ENCODE peak calls at places on chromosome 15, in eight cellular contexts. One of them, this sample, is unnamed.

GRCh38 chr15:29294732-29295131 is 25.1 kb upstream of the NSMCE3 start:
- DNase-seq in CD8-positive, alpha-beta T cell: no peak
- DNase-seq in B cell: no peak
- DNase-seq in AG09319: no peak
- DNase-seq in GM13977: no peak
- DNase-seq in tibial artery: no peak
- DNase-seq in GM23338: no peak
- DNase-seq in heart right ventricle: no peak
- DNase-seq in this sample: no peak

GRCh38 chr15:31401282-31401681 is 74.6 kb downstream of the KLF13 start:
- DNase-seq in B cell: no peak
- DNase-seq in CD8-positive, alpha-beta T cell: no peak
- DNase-seq in GM13977: no peak
- DNase-seq in GM23338: no peak
- DNase-seq in heart right ventricle: no peak
- DNase-seq in tibial artery: no peak
- DNase-seq in AG09319: no peak
- DNase-seq in this sample: no peak

GRCh38 chr15:95501865-95502264 is 828.6 kb upstream of the NR2F2 start:
- DNase-seq in GM13977: no peak
- DNase-seq in B cell: no peak
- DNase-seq in AG09319: no peak
- DNase-seq in CD8-positive, alpha-beta T cell: no peak
- DNase-seq in heart right ventricle: no peak
- DNase-seq in GM23338: no peak
- DNase-seq in tibial artery: no peak
- DNase-seq in this sample: no peak

GRCh38 chr15:84598250-84598649 is 2.6 kb upstream of the ZSCAN2 start:
- DNase-seq in AG09319: no peak
- DNase-seq in GM23338: peak
- DNase-seq in heart right ventricle: no peak
- DNase-seq in CD8-positive, alpha-beta T cell: peak
- DNase-seq in B cell: peak
- DNase-seq in tibial artery: no peak
- DNase-seq in GM13977: peak
- DNase-seq in this sample: no peak

GRCh38 chr15:69848551-69849231 is 249.0 kb downstream of the TLE3 start:
- DNase-seq in B cell: no peak
- DNase-seq in GM23338: no peak
- DNase-seq in heart right ventricle: no peak
- DNase-seq in tibial artery: no peak
- DNase-seq in AG09319: no peak
- DNase-seq in GM13977: no peak
- DNase-seq in CD8-positive, alpha-beta T cell: no peak
- DNase-seq in this sample: no peak

GRCh38 chr15:50576156-50576555 is 29.7 kb upstream of the USP50 start:
- DNase-seq in B cell: no peak
- DNase-seq in tibial artery: no peak
- DNase-seq in GM13977: no peak
- DNase-seq in AG09319: no peak
- DNase-seq in heart right ventricle: no peak
- DNase-seq in CD8-positive, alpha-beta T cell: no peak
- DNase-seq in GM23338: no peak
- DNase-seq in this sample: no peak

GRCh38 chr15:89677381-89677780 is 1.8 kb downstream of the PLIN1 start:
- DNase-seq in GM23338: no peak
- DNase-seq in tibial artery: no peak
- DNase-seq in heart right ventricle: no peak
- DNase-seq in AG09319: no peak
- DNase-seq in B cell: no peak
- DNase-seq in GM13977: no peak
- DNase-seq in CD8-positive, alpha-beta T cell: no peak
- DNase-seq in this sample: no peak

GRCh38 chr15:79828447-79828846 is 68.4 kb downstream of the MTHFS start:
- DNase-seq in B cell: no peak
- DNase-seq in tibial artery: no peak
- DNase-seq in AG09319: no peak
- DNase-seq in GM13977: no peak
- DNase-seq in heart right ventricle: no peak
- DNase-seq in CD8-positive, alpha-beta T cell: no peak
- DNase-seq in GM23338: no peak
- DNase-seq in this sample: no peak

GRCh38 chr15:36110659-36110993 is 468.8 kb upstream of the CDIN1 start:
- DNase-seq in AG09319: no peak
- DNase-seq in GM13977: no peak
- DNase-seq in B cell: no peak
- DNase-seq in heart right ventricle: no peak
- DNase-seq in GM23338: no peak
- DNase-seq in CD8-positive, alpha-beta T cell: no peak
- DNase-seq in tibial artery: no peak
- DNase-seq in this sample: no peak

GRCh38 chr15:71275098-71275497 is 159.8 kb downstream of the THSD4 start:
- DNase-seq in CD8-positive, alpha-beta T cell: no peak
- DNase-seq in B cell: no peak
- DNase-seq in tibial artery: no peak
- DNase-seq in heart right ventricle: no peak
- DNase-seq in GM13977: no peak
- DNase-seq in GM23338: no peak
- DNase-seq in AG09319: peak
- DNase-seq in this sample: no peak

GRCh38 chr15:45105586-45105985 is 8.4 kb downstream of the DUOX2 start:
- DNase-seq in heart right ventricle: no peak
- DNase-seq in AG09319: no peak
- DNase-seq in B cell: no peak
- DNase-seq in GM13977: no peak
- DNase-seq in tibial artery: no peak
- DNase-seq in CD8-positive, alpha-beta T cell: no peak
- DNase-seq in GM23338: no peak
- DNase-seq in this sample: no peak

GRCh38 chr15:39585394-39585841 is 4.5 kb downstream of the THBS1 start:
- DNase-seq in GM23338: no peak
- DNase-seq in tibial artery: no peak
- DNase-seq in GM13977: no peak
- DNase-seq in heart right ventricle: no peak
- DNase-seq in AG09319: peak
- DNase-seq in B cell: no peak
- DNase-seq in CD8-positive, alpha-beta T cell: no peak
- DNase-seq in this sample: no peak

GRCh38 chr15:80620141-80620540 is 75.0 kb upstream of the ABHD17C start:
- DNase-seq in GM23338: no peak
- DNase-seq in heart right ventricle: no peak
- DNase-seq in B cell: no peak
- DNase-seq in GM13977: no peak
- DNase-seq in CD8-positive, alpha-beta T cell: no peak
- DNase-seq in tibial artery: no peak
- DNase-seq in AG09319: no peak
- DNase-seq in this sample: no peak

GRCh38 chr15:44010114-44010513 is 183.3 kb downstream of the WDR76 start:
- DNase-seq in GM13977: no peak
- DNase-seq in AG09319: peak
- DNase-seq in B cell: no peak
- DNase-seq in heart right ventricle: no peak
- DNase-seq in tibial artery: no peak
- DNase-seq in GM23338: no peak
- DNase-seq in CD8-positive, alpha-beta T cell: no peak
- DNase-seq in this sample: no peak

GRCh38 chr15:68416158-68416535 is 15.8 kb downstream of the ITGA11 start:
- DNase-seq in GM23338: no peak
- DNase-seq in CD8-positive, alpha-beta T cell: no peak
- DNase-seq in GM13977: no peak
- DNase-seq in AG09319: no peak
- DNase-seq in B cell: no peak
- DNase-seq in heart right ventricle: peak
- DNase-seq in tibial artery: peak
- DNase-seq in this sample: no peak

GRCh38 chr15:70466895-70467529 is 296.3 kb downstream of the UACA start:
- DNase-seq in GM23338: peak
- DNase-seq in GM13977: no peak
- DNase-seq in AG09319: no peak
- DNase-seq in B cell: peak
- DNase-seq in heart right ventricle: peak
- DNase-seq in CD8-positive, alpha-beta T cell: peak
- DNase-seq in tibial artery: peak
- DNase-seq in this sample: no peak

GRCh38 chr15:80709542-80709941 is 14.4 kb downstream of the ABHD17C start:
- DNase-seq in AG09319: no peak
- DNase-seq in CD8-positive, alpha-beta T cell: no peak
- DNase-seq in GM23338: no peak
- DNase-seq in B cell: no peak
- DNase-seq in GM13977: no peak
- DNase-seq in tibial artery: no peak
- DNase-seq in heart right ventricle: no peak
- DNase-seq in this sample: no peak

DNA sequence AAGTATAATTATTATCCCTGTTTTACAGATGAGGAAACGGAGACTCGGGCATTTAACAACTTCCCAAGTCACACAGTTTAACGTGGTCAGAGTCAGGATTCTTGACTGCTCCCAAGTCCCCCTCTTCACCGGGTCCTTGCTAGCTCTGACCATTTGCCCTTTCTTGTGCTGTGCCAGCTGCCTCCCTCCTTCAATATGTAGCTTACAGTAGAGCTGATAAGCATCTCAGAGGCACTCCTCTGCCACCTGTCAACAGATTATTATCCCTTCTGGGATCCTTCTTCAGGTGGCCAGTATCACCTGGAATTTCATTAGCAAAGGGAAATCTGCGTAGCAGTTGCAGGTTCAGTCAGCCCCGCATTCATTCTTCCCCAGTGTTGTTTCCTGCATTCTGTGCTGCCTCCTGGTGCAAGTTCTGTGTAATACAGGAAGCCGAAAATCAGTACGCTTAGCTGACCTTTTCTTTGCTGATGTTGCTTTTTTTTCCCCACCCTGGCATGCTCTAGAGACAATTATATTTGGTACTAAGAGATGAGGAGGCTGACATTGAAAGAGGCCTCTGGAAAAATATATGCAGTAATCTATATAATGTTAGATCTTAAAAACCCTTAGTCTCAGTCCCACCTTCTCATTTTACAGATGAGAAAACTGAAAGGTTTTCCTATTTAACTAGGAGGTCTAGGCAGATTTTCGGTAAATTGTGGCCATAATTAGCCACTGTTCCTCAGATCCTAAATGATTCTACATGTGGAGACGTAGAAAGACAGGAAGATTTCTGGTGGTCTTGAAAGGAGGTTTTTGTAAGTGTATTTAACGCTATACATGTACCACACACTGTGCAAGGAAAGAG is 24.8 kb downstream of the TMOD2 start:
- DNase-seq in heart right ventricle: peak
- DNase-seq in B cell: peak
- DNase-seq in AG09319: no peak
- DNase-seq in tibial artery: no peak
- DNase-seq in GM13977: peak
- DNase-seq in GM23338: peak
- DNase-seq in CD8-positive, alpha-beta T cell: peak
- DNase-seq in this sample: peak
- TF ChIP-seq CTCF in heart right ventricle: peak
- TF ChIP-seq CTCF in B cell: peak
- TF ChIP-seq CTCF in AG09319: peak
- TF ChIP-seq CTCF in tibial artery: peak
- TF ChIP-seq CTCF in GM13977: peak
- TF ChIP-seq CTCF in GM23338: peak
- TF ChIP-seq CTCF in CD8-positive, alpha-beta T cell: peak
- TF ChIP-seq CTCF in this sample: peak

DNA sequence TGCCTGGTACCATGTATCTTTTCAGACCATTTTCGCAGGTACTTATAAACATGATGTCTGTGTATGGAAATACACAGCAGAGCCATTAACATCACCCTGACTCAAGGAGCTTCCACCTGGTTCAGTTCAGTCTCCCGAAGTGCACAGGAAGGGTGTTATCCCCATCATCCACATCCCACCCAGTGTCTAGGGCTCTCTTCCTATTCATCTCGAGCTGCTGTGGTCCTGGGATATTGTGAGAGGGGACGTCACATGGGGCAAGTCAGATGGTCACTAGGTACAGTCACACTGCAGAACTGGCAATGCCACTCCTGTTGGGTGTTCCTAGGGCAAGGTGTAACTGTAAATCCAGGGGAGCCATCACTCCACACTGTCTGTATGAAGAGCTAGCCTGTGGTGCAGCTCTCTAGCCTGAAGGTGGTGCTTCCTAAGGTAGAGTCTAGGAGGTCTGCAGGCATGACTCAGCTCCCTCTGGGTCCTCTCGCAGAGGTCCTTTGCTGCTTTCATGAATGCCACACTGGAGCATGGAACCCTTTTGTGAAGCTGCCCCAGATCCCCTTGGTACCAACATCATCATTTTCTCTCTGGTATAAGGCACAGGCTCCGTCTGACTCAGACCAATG is 13.9 kb downstream of the ISLR2 start:
- DNase-seq in tibial artery: no peak
- DNase-seq in B cell: no peak
- DNase-seq in CD8-positive, alpha-beta T cell: no peak
- DNase-seq in GM13977: no peak
- DNase-seq in heart right ventricle: no peak
- DNase-seq in AG09319: no peak
- DNase-seq in GM23338: peak
- DNase-seq in this sample: no peak
- TF ChIP-seq CTCF in tibial artery: no peak
- TF ChIP-seq CTCF in B cell: no peak
- TF ChIP-seq CTCF in CD8-positive, alpha-beta T cell: no peak
- TF ChIP-seq CTCF in GM13977: no peak
- TF ChIP-seq CTCF in heart right ventricle: no peak
- TF ChIP-seq CTCF in AG09319: no peak
- TF ChIP-seq CTCF in GM23338: peak
- TF ChIP-seq CTCF in this sample: no peak

GRCh38 chr15:59642351-59642750 is 15.0 kb downstream of the GTF2A2 start:
- DNase-seq in tibial artery: no peak
- DNase-seq in GM23338: no peak
- DNase-seq in AG09319: no peak
- DNase-seq in GM13977: no peak
- DNase-seq in B cell: no peak
- DNase-seq in CD8-positive, alpha-beta T cell: no peak
- DNase-seq in heart right ventricle: no peak
- DNase-seq in this sample: no peak
- TF ChIP-seq CTCF in tibial artery: no peak
- TF ChIP-seq CTCF in GM23338: no peak
- TF ChIP-seq CTCF in AG09319: no peak
- TF ChIP-seq CTCF in GM13977: no peak
- TF ChIP-seq CTCF in B cell: no peak
- TF ChIP-seq CTCF in CD8-positive, alpha-beta T cell: peak
- TF ChIP-seq CTCF in heart right ventricle: peak
- TF ChIP-seq CTCF in this sample: no peak

DNA sequence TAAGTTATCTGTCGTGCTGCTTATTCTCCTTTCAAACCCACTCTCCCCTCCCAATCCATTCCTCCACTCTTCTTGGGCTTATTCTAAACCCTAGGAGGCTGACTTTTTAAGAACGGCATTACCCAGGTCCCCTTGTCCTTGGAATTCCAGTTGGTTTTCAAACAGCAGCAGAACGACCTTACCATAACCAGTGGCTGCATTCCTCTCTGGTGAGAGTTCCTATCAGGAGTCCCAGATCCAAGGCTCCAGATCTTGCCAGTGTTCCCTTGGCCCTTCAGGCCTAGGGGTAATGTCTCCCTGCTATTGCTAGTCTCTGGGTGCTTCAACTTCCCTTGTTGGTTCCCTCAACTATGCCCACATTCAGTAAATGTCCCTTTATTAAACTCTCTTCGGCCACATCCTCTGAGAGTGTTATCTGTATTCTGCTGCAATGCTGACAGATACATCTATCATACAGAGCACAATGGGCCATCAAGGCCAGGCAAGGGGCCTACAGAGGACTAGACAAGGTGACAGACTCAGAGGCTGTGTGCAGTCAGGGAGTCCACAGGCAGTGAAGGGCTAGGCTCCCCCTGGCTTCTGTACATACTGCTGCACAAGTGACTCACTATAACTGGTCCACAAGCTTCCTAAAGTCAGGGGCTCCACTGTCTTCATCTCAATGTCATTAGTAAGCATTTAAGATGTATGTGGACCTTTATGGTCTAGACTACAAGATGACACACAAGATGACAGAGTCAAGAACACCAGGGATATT is 10.1 kb downstream of the LYSMD2 start:
- DNase-seq in heart right ventricle: no peak
- DNase-seq in GM13977: no peak
- DNase-seq in GM23338: peak
- DNase-seq in tibial artery: no peak
- DNase-seq in AG09319: no peak
- DNase-seq in CD8-positive, alpha-beta T cell: no peak
- DNase-seq in B cell: no peak
- DNase-seq in this sample: no peak
- TF ChIP-seq CTCF in heart right ventricle: peak
- TF ChIP-seq CTCF in GM13977: peak
- TF ChIP-seq CTCF in GM23338: peak
- TF ChIP-seq CTCF in tibial artery: no peak
- TF ChIP-seq CTCF in AG09319: peak
- TF ChIP-seq CTCF in CD8-positive, alpha-beta T cell: no peak
- TF ChIP-seq CTCF in B cell: no peak
- TF ChIP-seq CTCF in this sample: no peak